ENCODE peak calls at places on chromosome 10, in eight cellular contexts. One of them, this sample, is unnamed.

GRCh38 chr10:113386005-113386404 is 166.8 kb upstream of the HABP2 start:
- DNase-seq in HFFc6: peak
- DNase-seq in chondrocyte: no peak
- DNase-seq in brain microvascular endothelial cell: peak
- DNase-seq in A549: peak
- DNase-seq in CD8-positive, alpha-beta T cell: no peak
- DNase-seq in GM06990: no peak
- DNase-seq in HFF-Myc: no peak
- DNase-seq in this sample: no peak

GRCh38 chr10:8061274-8062211 is 7.1 kb downstream of the GATA3 start:
- DNase-seq in HFFc6: no peak
- DNase-seq in chondrocyte: no peak
- DNase-seq in brain microvascular endothelial cell: no peak
- DNase-seq in A549: no peak
- DNase-seq in CD8-positive, alpha-beta T cell: peak
- DNase-seq in GM06990: peak
- DNase-seq in HFF-Myc: no peak
- DNase-seq in this sample: no peak

GRCh38 chr10:13865758-13866491 is 279.2 kb downstream of the PRPF18 start:
- DNase-seq in HFFc6: peak
- DNase-seq in chondrocyte: no peak
- DNase-seq in brain microvascular endothelial cell: peak
- DNase-seq in A549: peak
- DNase-seq in CD8-positive, alpha-beta T cell: no peak
- DNase-seq in GM06990: no peak
- DNase-seq in HFF-Myc: peak
- DNase-seq in this sample: no peak

GRCh38 chr10:113914936-113915335 is 60.5 kb downstream of the NHLRC2 start:
- DNase-seq in HFFc6: no peak
- DNase-seq in chondrocyte: no peak
- DNase-seq in brain microvascular endothelial cell: no peak
- DNase-seq in A549: no peak
- DNase-seq in CD8-positive, alpha-beta T cell: no peak
- DNase-seq in GM06990: no peak
- DNase-seq in HFF-Myc: no peak
- DNase-seq in this sample: no peak

GRCh38 chr10:49395741-49396665 is at the start of gene DRGX:
- DNase-seq in HFFc6: no peak
- DNase-seq in chondrocyte: no peak
- DNase-seq in brain microvascular endothelial cell: no peak
- DNase-seq in A549: no peak
- DNase-seq in CD8-positive, alpha-beta T cell: peak
- DNase-seq in GM06990: no peak
- DNase-seq in HFF-Myc: no peak
- DNase-seq in this sample: no peak

GRCh38 chr10:104052351-104052885 is 33.3 kb downstream of the COL17A1 start:
- DNase-seq in HFFc6: no peak
- DNase-seq in chondrocyte: no peak
- DNase-seq in brain microvascular endothelial cell: no peak
- DNase-seq in A549: peak
- DNase-seq in CD8-positive, alpha-beta T cell: no peak
- DNase-seq in GM06990: no peak
- DNase-seq in HFF-Myc: no peak
- DNase-seq in this sample: no peak

GRCh38 chr10:96334888-96335526 is 23.8 kb downstream of the OPALIN start:
- DNase-seq in HFFc6: peak
- DNase-seq in chondrocyte: no peak
- DNase-seq in brain microvascular endothelial cell: peak
- DNase-seq in A549: peak
- DNase-seq in CD8-positive, alpha-beta T cell: no peak
- DNase-seq in GM06990: no peak
- DNase-seq in HFF-Myc: peak
- DNase-seq in this sample: peak

GRCh38 chr10:114801411-114801813 is 20.2 kb upstream of the FHIP2A start:
- DNase-seq in HFFc6: no peak
- DNase-seq in chondrocyte: no peak
- DNase-seq in brain microvascular endothelial cell: no peak
- DNase-seq in A549: no peak
- DNase-seq in CD8-positive, alpha-beta T cell: peak
- DNase-seq in GM06990: no peak
- DNase-seq in HFF-Myc: no peak
- DNase-seq in this sample: no peak

GRCh38 chr10:20767028-20767427 is 130.1 kb downstream of the NEBL start:
- DNase-seq in HFFc6: peak
- DNase-seq in chondrocyte: no peak
- DNase-seq in brain microvascular endothelial cell: peak
- DNase-seq in A549: no peak
- DNase-seq in CD8-positive, alpha-beta T cell: no peak
- DNase-seq in GM06990: no peak
- DNase-seq in HFF-Myc: no peak
- DNase-seq in this sample: no peak

GRCh38 chr10:71134732-71135211 is 77.6 kb upstream of the UNC5B start:
- DNase-seq in HFFc6: no peak
- DNase-seq in chondrocyte: no peak
- DNase-seq in brain microvascular endothelial cell: no peak
- DNase-seq in A549: no peak
- DNase-seq in CD8-positive, alpha-beta T cell: no peak
- DNase-seq in GM06990: no peak
- DNase-seq in HFF-Myc: no peak
- DNase-seq in this sample: no peak

GRCh38 chr10:129397198-129397974 is 69.7 kb upstream of the MGMT start:
- DNase-seq in HFFc6: no peak
- DNase-seq in chondrocyte: no peak
- DNase-seq in brain microvascular endothelial cell: no peak
- DNase-seq in A549: no peak
- DNase-seq in CD8-positive, alpha-beta T cell: no peak
- DNase-seq in GM06990: no peak
- DNase-seq in HFF-Myc: no peak
- DNase-seq in this sample: no peak

GRCh38 chr10:71239131-71239915 is 27.0 kb downstream of the UNC5B start:
- DNase-seq in HFFc6: no peak
- DNase-seq in chondrocyte: peak
- DNase-seq in brain microvascular endothelial cell: no peak
- DNase-seq in A549: no peak
- DNase-seq in CD8-positive, alpha-beta T cell: no peak
- DNase-seq in GM06990: no peak
- DNase-seq in HFF-Myc: no peak
- DNase-seq in this sample: no peak

DNA sequence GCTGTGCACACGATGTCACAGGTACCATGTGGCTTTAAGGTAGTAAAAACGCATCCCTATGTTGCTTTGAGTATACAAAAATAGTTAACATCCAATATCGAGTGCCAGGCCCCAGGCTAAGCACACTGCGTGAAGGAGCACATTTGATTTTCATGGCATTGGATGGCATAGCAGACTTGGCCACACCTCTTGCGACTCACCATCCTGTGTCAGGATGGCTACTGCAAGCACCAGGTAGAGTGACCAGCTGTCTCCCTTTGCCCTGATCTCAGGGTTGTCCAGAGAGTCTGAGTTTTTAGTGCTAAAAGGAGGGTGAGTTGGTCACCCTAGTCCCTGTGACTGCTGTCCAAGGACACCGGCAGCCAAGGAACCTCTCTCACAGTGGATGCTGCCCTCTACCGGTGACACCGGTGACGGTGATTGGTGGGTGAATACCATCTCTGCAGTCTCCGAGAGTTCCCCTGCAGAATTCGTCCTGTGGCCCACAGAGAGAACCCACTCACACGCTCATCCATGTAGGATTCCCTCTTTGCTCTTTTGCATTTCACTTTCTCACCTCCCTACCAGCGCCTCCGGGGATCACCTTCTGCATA is 76.1 kb downstream of the BICC1 start:
- DNase-seq in HFFc6: no peak
- DNase-seq in chondrocyte: no peak
- DNase-seq in brain microvascular endothelial cell: no peak
- DNase-seq in A549: no peak
- DNase-seq in CD8-positive, alpha-beta T cell: no peak
- DNase-seq in GM06990: no peak
- DNase-seq in HFF-Myc: no peak
- DNase-seq in this sample: no peak
- TF ChIP-seq CTCF in HFFc6: peak
- TF ChIP-seq CTCF in chondrocyte: peak
- TF ChIP-seq CTCF in brain microvascular endothelial cell: peak
- TF ChIP-seq CTCF in A549: no peak
- TF ChIP-seq CTCF in CD8-positive, alpha-beta T cell: no peak
- TF ChIP-seq CTCF in GM06990: no peak
- TF ChIP-seq CTCF in HFF-Myc: peak
- TF ChIP-seq CTCF in this sample: no peak

DNA sequence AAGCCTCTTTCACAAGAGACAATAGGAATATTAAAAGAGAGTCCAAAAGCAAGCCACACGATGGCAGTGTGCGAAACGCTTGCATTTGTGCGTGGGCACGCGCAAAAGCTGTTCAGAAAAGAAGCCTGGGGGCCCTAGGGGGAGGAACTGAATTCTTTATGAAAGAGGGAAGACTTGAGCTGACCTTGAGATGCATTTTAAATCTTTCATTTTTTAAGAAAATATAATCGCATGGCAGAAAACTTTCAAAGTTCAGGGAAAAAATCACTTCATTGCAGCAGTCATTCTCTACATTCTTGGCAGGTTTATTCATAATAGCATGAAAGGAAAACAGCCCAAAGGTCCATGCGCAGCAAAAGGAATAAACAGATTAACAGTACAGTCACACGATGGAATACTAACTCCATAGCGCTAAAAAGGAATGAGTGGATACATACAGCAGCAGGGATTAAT is 206.5 kb upstream of the PRKCQ start:
- DNase-seq in HFFc6: peak
- DNase-seq in chondrocyte: no peak
- DNase-seq in brain microvascular endothelial cell: peak
- DNase-seq in A549: peak
- DNase-seq in CD8-positive, alpha-beta T cell: no peak
- DNase-seq in GM06990: no peak
- DNase-seq in HFF-Myc: peak
- DNase-seq in this sample: no peak
- TF ChIP-seq CTCF in HFFc6: peak
- TF ChIP-seq CTCF in chondrocyte: peak
- TF ChIP-seq CTCF in brain microvascular endothelial cell: peak
- TF ChIP-seq CTCF in A549: peak
- TF ChIP-seq CTCF in CD8-positive, alpha-beta T cell: no peak
- TF ChIP-seq CTCF in GM06990: no peak
- TF ChIP-seq CTCF in HFF-Myc: peak
- TF ChIP-seq CTCF in this sample: no peak

GRCh38 chr10:12350167-12350872 is 973 bp downstream of the CAMK1D start:
- DNase-seq in HFFc6: no peak
- DNase-seq in chondrocyte: no peak
- DNase-seq in brain microvascular endothelial cell: peak
- DNase-seq in A549: peak
- DNase-seq in CD8-positive, alpha-beta T cell: peak
- DNase-seq in GM06990: peak
- DNase-seq in HFF-Myc: no peak
- DNase-seq in this sample: peak

GRCh38 chr10:12350925-12351324 is 1.6 kb downstream of the CAMK1D start:
- DNase-seq in HFFc6: no peak
- DNase-seq in chondrocyte: no peak
- DNase-seq in brain microvascular endothelial cell: no peak
- DNase-seq in A549: no peak
- DNase-seq in CD8-positive, alpha-beta T cell: no peak
- DNase-seq in GM06990: no peak
- DNase-seq in HFF-Myc: no peak
- DNase-seq in this sample: no peak

GRCh38 chr10:12349628-12350166 is 350 bp downstream of the CAMK1D start:
- DNase-seq in HFFc6: no peak
- DNase-seq in chondrocyte: no peak
- DNase-seq in brain microvascular endothelial cell: no peak
- DNase-seq in A549: no peak
- DNase-seq in CD8-positive, alpha-beta T cell: no peak
- DNase-seq in GM06990: no peak
- DNase-seq in HFF-Myc: no peak
- DNase-seq in this sample: no peak

GRCh38 chr10:12348341-12348869 is 942 bp upstream of the CAMK1D start:
- DNase-seq in HFFc6: no peak
- DNase-seq in chondrocyte: no peak
- DNase-seq in brain microvascular endothelial cell: no peak
- DNase-seq in A549: no peak
- DNase-seq in CD8-positive, alpha-beta T cell: no peak
- DNase-seq in GM06990: no peak
- DNase-seq in HFF-Myc: no peak
- DNase-seq in this sample: no peak

DNA sequence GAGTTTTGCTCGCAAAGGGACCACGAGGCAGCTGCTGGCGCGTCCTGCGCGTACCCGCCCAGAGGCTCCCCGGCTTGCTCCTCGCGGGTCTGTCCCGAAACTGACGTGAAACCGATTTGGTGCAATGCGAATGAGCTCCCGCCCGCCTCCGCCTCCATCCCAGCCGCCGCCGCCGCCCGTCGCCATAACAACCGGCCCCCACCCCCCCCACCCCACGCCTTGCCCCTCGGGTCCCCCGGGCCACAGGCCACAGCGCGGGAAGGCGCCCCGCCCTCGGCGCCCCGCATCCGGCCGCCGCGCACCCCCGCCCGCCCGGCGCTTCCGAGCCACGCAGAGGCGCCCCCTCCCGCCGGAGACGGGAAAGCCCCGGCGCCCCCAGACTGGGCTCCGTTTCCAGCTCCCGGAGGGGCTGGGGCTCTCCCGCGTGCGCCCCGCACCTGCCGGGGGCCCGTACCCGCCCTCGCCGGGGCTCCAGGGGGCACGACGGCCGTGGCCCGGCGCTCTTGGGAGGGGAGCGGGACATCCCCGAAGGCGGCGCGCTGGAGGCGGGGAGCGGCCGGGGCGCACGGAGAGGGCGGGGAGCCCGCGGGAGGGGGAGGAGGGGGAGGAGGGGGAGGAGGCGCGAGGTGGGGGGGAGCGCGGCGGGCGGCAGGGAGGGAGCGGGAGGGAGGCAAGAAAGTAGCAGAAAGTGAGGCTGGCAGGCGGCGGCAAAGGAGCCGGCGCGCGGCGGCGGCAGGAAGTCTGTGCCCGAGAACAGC is at the start of gene CAMK1D:
- DNase-seq in HFFc6: peak
- DNase-seq in chondrocyte: no peak
- DNase-seq in brain microvascular endothelial cell: peak
- DNase-seq in A549: peak
- DNase-seq in CD8-positive, alpha-beta T cell: peak
- DNase-seq in GM06990: peak
- DNase-seq in HFF-Myc: no peak
- DNase-seq in this sample: peak
- TF ChIP-seq CTCF in HFFc6: peak
- TF ChIP-seq CTCF in chondrocyte: peak
- TF ChIP-seq CTCF in brain microvascular endothelial cell: peak
- TF ChIP-seq CTCF in A549: peak
- TF ChIP-seq CTCF in CD8-positive, alpha-beta T cell: no peak
- TF ChIP-seq CTCF in GM06990: peak
- TF ChIP-seq CTCF in HFF-Myc: peak
- TF ChIP-seq CTCF in this sample: no peak

DNA sequence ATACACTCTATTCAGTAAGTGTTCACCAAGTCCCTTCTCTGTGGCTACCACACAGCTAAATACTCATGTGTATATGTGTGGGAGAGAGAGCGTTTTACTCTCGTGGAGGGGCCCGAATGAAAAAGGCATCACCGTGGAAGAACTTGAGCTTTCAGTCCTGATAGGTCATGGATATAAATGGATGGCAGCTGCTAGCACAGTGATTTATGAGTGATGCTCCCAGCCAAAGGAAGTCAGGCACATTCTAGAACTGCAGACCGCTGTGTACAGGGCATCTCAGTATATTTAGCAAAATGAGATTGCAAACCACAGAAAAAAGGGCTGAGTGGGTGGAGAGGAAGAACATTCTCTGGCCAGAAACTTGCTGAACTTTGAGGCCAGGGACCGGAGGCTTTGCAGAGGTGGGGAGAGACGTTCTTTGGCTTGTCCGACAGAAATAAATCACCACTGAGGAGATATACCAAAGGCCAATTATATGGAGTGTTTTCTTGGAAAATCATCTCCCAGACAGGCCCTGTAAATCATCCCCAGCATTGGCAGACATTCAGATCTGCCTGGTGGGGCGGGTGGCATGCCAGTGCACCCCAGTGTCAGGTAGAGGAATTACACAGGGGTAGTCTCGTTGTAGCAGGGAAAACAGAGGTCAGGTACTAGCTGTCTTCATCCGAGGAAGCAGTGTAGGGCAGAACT is 655.3 kb downstream of the LRMDA start:
- DNase-seq in HFFc6: peak
- DNase-seq in chondrocyte: no peak
- DNase-seq in brain microvascular endothelial cell: peak
- DNase-seq in A549: peak
- DNase-seq in CD8-positive, alpha-beta T cell: no peak
- DNase-seq in GM06990: no peak
- DNase-seq in HFF-Myc: peak
- DNase-seq in this sample: peak
- TF ChIP-seq CTCF in HFFc6: peak
- TF ChIP-seq CTCF in chondrocyte: peak
- TF ChIP-seq CTCF in brain microvascular endothelial cell: peak
- TF ChIP-seq CTCF in A549: peak
- TF ChIP-seq CTCF in CD8-positive, alpha-beta T cell: no peak
- TF ChIP-seq CTCF in GM06990: peak
- TF ChIP-seq CTCF in HFF-Myc: peak
- TF ChIP-seq CTCF in this sample: peak

This sample was measured in GM13976.